ENCODE peak calls at places on chromosomes 11 and 22, in four cellular contexts. V is non-pigmented ciliary epithelial cell, G is NCI-H1092, O is fibroblast of lung. L is an unnamed sample.

GRCh38 chr11:1391165-1392010 is 1.7 kb downstream of the BRSK2 start:
- DNase-seq in V (no peak), O (no peak), G (no peak), L (no peak)

GRCh38 chr22:43039800-43040199 is 24.9 kb upstream of the PACSIN2 start:
- DNase-seq in V (no peak), G (no peak), O (no peak), L (no peak)

GRCh38 chr11:12390258-12390657 is 12.9 kb downstream of the PARVA start:
- DNase-seq in G (no peak), O (no peak), V (no peak), L (no peak)

GRCh38 chr11:22510741-22511140 is 114.9 kb downstream of the FANCF start:
- DNase-seq in G (no peak), O (peak; percentile 86), V (no peak), L (peak; percentile 61)

GRCh38 chr11:76662656-76663460 is 7.7 kb downstream of the LRRC32 start:
- DNase-seq in V (no peak), G (no peak), O (no peak), L (no peak)

GRCh38 chr22:27823221-27823620 is 21.7 kb upstream of the MN1 start:
- DNase-seq in V (no peak), G (no peak), O (no peak), L (no peak)

GRCh38 chr22:45218974-45219373 is 21.7 kb downstream of the KIAA0930 start:
- DNase-seq in V (no peak), G (no peak), O (peak; percentile 21), L (no peak)

GRCh38 chr22:46058591-46059519 is 81.9 kb upstream of the WNT7B start:
- DNase-seq in O (peak; percentile 56), G (no peak), V (no peak), L (peak; percentile 48)

GRCh38 chr11:73650400-73650799 is 4.0 kb downstream of the PLEKHB1 start:
- DNase-seq in O (no peak), G (no peak), V (no peak), L (no peak)

GRCh38 chr11:124115782-124116616 is 749 bp downstream of the VWA5A start:
- DNase-seq in G (no peak), V (no peak), O (no peak), L (peak; percentile 9)

GRCh38 chr11:2471048-2471803 is 26.4 kb downstream of the KCNQ1 start:
- DNase-seq in V (no peak), G (no peak), O (no peak), L (no peak)

GRCh38 chr22:31829505-31829904 is 75.7 kb downstream of the DEPDC5 start:
- DNase-seq in O (peak; percentile 95), G (peak; percentile 31), V (peak; percentile 90), L (peak; percentile 83)

GRCh38 chr11:120929664-120930154 is 94.2 kb upstream of the TBCEL start:
- DNase-seq in V (no peak), G (peak; percentile 9), O (peak; percentile 28), L (peak; percentile 33)

GRCh38 chr11:877565-877964 is 33.0 kb downstream of the CHID1 start:
- DNase-seq in V (no peak), O (no peak), G (no peak), L (no peak)

GRCh38 chr11:40713083-40713482 is 746.4 kb downstream of the LRRC4C start:
- DNase-seq in G (no peak), V (no peak), O (no peak), L (no peak)

GRCh38 chr22:37740455-37741311 is 43.8 kb downstream of the TRIOBP start:
- DNase-seq in G (no peak), O (no peak), V (no peak), L (no peak)

GRCh38 chr11:6557761-6558674 is 45.4 kb downstream of the RRP8 start:
- DNase-seq in O (no peak), G (no peak), V (no peak), L (no peak)

GRCh38 chr11:12727556-12728070 is 53.4 kb downstream of the TEAD1 start:
- DNase-seq in G (no peak), O (peak; percentile 91), V (peak; percentile 48), L (peak; percentile 39)

GRCh38 chr11:17798253-17798652 is 63.7 kb downstream of the KCNC1 start:
- DNase-seq in V (no peak), O (no peak), G (no peak), L (no peak)

GRCh38 chr11:102666331-102666957 is 39.1 kb downstream of the MMP27 start:
- DNase-seq in G (no peak), O (peak; percentile 39), V (peak; percentile 11), L (peak; percentile 65)

GRCh38 chr11:68273056-68273738 is 1.4 kb upstream of the C11orf24 start:
- DNase-seq in G (no peak), V (no peak), O (no peak), L (no peak)

GRCh38 chr22:19011075-19011474 is 75.0 kb upstream of the PRODH start:
- DNase-seq in O (no peak), G (no peak), V (no peak), L (no peak)

GRCh38 chr11:4184163-4184916 is 89.7 kb downstream of the RRM1 start:
- DNase-seq in G (no peak), V (no peak), O (no peak), L (peak; percentile 6)

GRCh38 chr11:43788394-43788793 is 92.2 kb upstream of the ALKBH3 start:
- DNase-seq in O (no peak), G (no peak), V (no peak), L (no peak)

GRCh38 chr22:22703715-22704114 is 59.3 kb downstream of the GGTLC2 start:
- DNase-seq in O (no peak), V (peak; percentile 66), G (no peak), L (peak; percentile 45)

GRCh38 chr11:105609341-105609781 is 512 bp upstream of the GRIA4 start:
- DNase-seq in G (no peak), O (no peak), V (no peak), L (peak; percentile 6)

L was measured in cardiac fibroblast.